ENCODE peak calls at places on chromosomes 7 and 10, in four cellular contexts. One of them, this sample, is unnamed.

GRCh38 chr10:125611756-125612155 is 71.2 kb downstream of the TEX36 start:
- DNase-seq in K562: no peak
- DNase-seq in Panc1: no peak
- DNase-seq in HepG2: no peak
- DNase-seq in this sample: no peak

GRCh38 chr7:73822319-73823173 is 8.2 kb upstream of the CLDN4 start:
- DNase-seq in HepG2: peak
- DNase-seq in Panc1: peak
- DNase-seq in K562: peak
- DNase-seq in this sample: peak

GRCh38 chr7:127588697-127589482 is 679 bp downstream of the ARF5 start:
- DNase-seq in HepG2: peak
- DNase-seq in K562: peak
- DNase-seq in Panc1: no peak
- DNase-seq in this sample: peak

GRCh38 chr7:21947056-21947455 is 1.4 kb upstream of the CDCA7L start:
- DNase-seq in Panc1: no peak
- DNase-seq in K562: no peak
- DNase-seq in HepG2: no peak
- DNase-seq in this sample: no peak

GRCh38 chr7:19117081-19117869 is at the start of gene TWIST1:
- DNase-seq in HepG2: no peak
- DNase-seq in K562: no peak
- DNase-seq in Panc1: no peak
- DNase-seq in this sample: no peak

GRCh38 chr10:77104459-77104980 is 533.1 kb downstream of the KCNMA1 start:
- DNase-seq in HepG2: no peak
- DNase-seq in Panc1: no peak
- DNase-seq in K562: no peak
- DNase-seq in this sample: no peak

GRCh38 chr7:100485514-100485913 is 1.8 kb downstream of the NYAP1 start:
- DNase-seq in HepG2: no peak
- DNase-seq in K562: peak
- DNase-seq in Panc1: no peak
- DNase-seq in this sample: no peak

GRCh38 chr10:128072941-128073615 is 53.1 kb downstream of the MKI67 start:
- DNase-seq in K562: no peak
- DNase-seq in Panc1: no peak
- DNase-seq in HepG2: no peak
- DNase-seq in this sample: no peak

GRCh38 chr7:70557281-70557680 is 574.7 kb upstream of the GALNT17 start:
- DNase-seq in K562: no peak
- DNase-seq in HepG2: no peak
- DNase-seq in Panc1: no peak
- DNase-seq in this sample: no peak

GRCh38 chr7:24617957-24618616 is 44.8 kb downstream of the PALS2 start:
- DNase-seq in K562: no peak
- DNase-seq in Panc1: no peak
- DNase-seq in HepG2: no peak
- DNase-seq in this sample: no peak

GRCh38 chr7:129828989-129829676 is 123.6 kb downstream of the UBE2H start:
- DNase-seq in K562: no peak
- DNase-seq in HepG2: no peak
- DNase-seq in Panc1: no peak
- DNase-seq in this sample: no peak

GRCh38 chr10:43198682-43199005 is 60.4 kb downstream of the CSGALNACT2 start:
- DNase-seq in Panc1: no peak
- DNase-seq in K562: no peak
- DNase-seq in HepG2: no peak
- DNase-seq in this sample: no peak

GRCh38 chr10:3484306-3485187 is 300.5 kb downstream of the KLF6 start:
- DNase-seq in HepG2: no peak
- DNase-seq in K562: no peak
- DNase-seq in Panc1: no peak
- DNase-seq in this sample: no peak

GRCh38 chr7:6375346-6376101 is 72.2 kb downstream of the DAGLB start:
- DNase-seq in K562: no peak
- DNase-seq in HepG2: no peak
- DNase-seq in Panc1: no peak
- DNase-seq in this sample: no peak

GRCh38 chr7:79877874-79878465 is 256.7 kb upstream of the GNAI1 start:
- DNase-seq in HepG2: no peak
- DNase-seq in Panc1: no peak
- DNase-seq in K562: no peak
- DNase-seq in this sample: no peak

GRCh38 chr7:144256112-144256511 is 8.5 kb downstream of the OR2A7 start:
- DNase-seq in K562: no peak
- DNase-seq in Panc1: no peak
- DNase-seq in HepG2: no peak
- DNase-seq in this sample: peak

GRCh38 chr10:93074137-93074596 is 474 bp downstream of the CYP26A1 start:
- DNase-seq in HepG2: no peak
- DNase-seq in Panc1: no peak
- DNase-seq in K562: no peak
- DNase-seq in this sample: no peak

GRCh38 chr10:18618995-18619394 is 32.4 kb downstream of the NSUN6 start:
- DNase-seq in K562: no peak
- DNase-seq in Panc1: no peak
- DNase-seq in HepG2: no peak
- DNase-seq in this sample: no peak

GRCh38 chr7:108246227-108246837 is 116.2 kb upstream of the LAMB4 start:
- DNase-seq in HepG2: peak
- DNase-seq in Panc1: peak
- DNase-seq in K562: peak
- DNase-seq in this sample: peak

GRCh38 chr7:5229451-5230271 is 39.6 kb downstream of the WIPI2 start:
- DNase-seq in Panc1: no peak
- DNase-seq in K562: no peak
- DNase-seq in HepG2: no peak
- DNase-seq in this sample: no peak

GRCh38 chr7:63037242-63037641 is 961.4 kb upstream of the ZNF722 start:
- DNase-seq in K562: no peak
- DNase-seq in Panc1: no peak
- DNase-seq in HepG2: no peak
- DNase-seq in this sample: no peak

GRCh38 chr7:64874114-64874513 is 29.0 kb upstream of the ZNF273 start:
- DNase-seq in Panc1: no peak
- DNase-seq in K562: peak
- DNase-seq in HepG2: no peak
- DNase-seq in this sample: no peak

GRCh38 chr10:22740180-22740579 is 25.8 kb upstream of the PIP4K2A start:
- DNase-seq in Panc1: no peak
- DNase-seq in HepG2: peak
- DNase-seq in K562: no peak
- DNase-seq in this sample: no peak

GRCh38 chr7:13231216-13231615 is 543.8 kb downstream of the ARL4A start:
- DNase-seq in HepG2: no peak
- DNase-seq in Panc1: no peak
- DNase-seq in K562: no peak
- DNase-seq in this sample: no peak

GRCh38 chr7:151608031-151608551 is 88.4 kb upstream of the RHEB start:
- DNase-seq in HepG2: no peak
- DNase-seq in Panc1: no peak
- DNase-seq in K562: no peak
- DNase-seq in this sample: peak

GRCh38 chr7:48182736-48183369 is 11.6 kb downstream of the ABCA13 start:
- DNase-seq in HepG2: no peak
- DNase-seq in Panc1: no peak
- DNase-seq in K562: no peak
- DNase-seq in this sample: no peak

GRCh38 chr7:158541330-158542010 is 46.2 kb downstream of the PTPRN2 start:
- DNase-seq in HepG2: no peak
- DNase-seq in Panc1: no peak
- DNase-seq in K562: peak
- DNase-seq in this sample: no peak

GRCh38 chr10:62075912-62076311 is 174.4 kb downstream of the ARID5B start:
- DNase-seq in HepG2: no peak
- DNase-seq in K562: no peak
- DNase-seq in Panc1: no peak
- DNase-seq in this sample: no peak
- TF ChIP-seq TCF7L2 in HepG2: no peak
- TF ChIP-seq TCF7L2 in K562: no peak
- TF ChIP-seq TCF7L2 in Panc1: no peak
- TF ChIP-seq TCF7L2 in this sample: no peak

DNA sequence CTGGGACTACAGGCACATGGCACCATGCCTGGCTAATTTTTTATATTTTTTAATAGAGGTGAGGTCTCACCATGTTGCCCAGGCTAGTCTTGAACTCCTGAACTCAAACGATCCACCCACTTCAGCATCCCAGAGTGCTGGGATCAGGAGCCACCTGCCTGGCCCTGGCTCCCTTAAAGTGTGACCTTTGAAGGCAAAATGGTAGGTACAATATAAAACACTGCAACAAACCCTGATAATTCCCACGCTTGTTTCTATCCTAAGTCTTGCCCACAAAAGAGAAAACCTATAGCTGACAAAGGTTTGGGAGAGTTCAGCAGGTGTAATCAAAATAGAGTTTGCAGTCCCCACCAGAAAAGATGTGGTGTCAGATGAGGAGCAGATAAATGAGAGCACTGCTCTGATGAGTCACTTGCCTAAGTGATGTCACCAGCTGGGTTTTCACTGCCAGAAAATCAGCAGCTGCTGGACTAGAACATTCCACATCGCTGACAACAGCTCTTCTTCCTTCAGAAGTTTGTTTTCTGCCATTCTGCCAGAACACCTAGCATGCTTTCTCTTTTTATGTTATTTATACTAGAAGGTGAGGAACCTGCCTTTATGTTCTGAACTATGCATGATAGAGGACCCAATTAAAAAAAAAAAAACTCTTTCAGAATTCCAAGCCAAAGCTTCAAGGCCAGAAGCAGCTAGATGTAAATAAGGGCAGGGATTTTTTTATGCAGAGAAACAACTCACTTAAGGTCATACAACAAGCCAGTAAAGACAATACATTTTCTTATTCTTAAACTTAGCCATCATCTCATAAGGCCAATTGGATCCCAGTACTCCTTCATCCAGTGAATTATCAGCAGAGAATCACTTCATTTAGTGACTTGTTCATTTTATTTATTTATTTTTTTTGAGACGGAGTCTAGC is 18.0 kb downstream of the PURB start:
- DNase-seq in Panc1: peak
- DNase-seq in K562: peak
- DNase-seq in HepG2: peak
- DNase-seq in this sample: peak
- TF ChIP-seq TCF7L2 in Panc1: no peak
- TF ChIP-seq TCF7L2 in K562: no peak
- TF ChIP-seq TCF7L2 in HepG2: no peak
- TF ChIP-seq TCF7L2 in this sample: no peak

DNA sequence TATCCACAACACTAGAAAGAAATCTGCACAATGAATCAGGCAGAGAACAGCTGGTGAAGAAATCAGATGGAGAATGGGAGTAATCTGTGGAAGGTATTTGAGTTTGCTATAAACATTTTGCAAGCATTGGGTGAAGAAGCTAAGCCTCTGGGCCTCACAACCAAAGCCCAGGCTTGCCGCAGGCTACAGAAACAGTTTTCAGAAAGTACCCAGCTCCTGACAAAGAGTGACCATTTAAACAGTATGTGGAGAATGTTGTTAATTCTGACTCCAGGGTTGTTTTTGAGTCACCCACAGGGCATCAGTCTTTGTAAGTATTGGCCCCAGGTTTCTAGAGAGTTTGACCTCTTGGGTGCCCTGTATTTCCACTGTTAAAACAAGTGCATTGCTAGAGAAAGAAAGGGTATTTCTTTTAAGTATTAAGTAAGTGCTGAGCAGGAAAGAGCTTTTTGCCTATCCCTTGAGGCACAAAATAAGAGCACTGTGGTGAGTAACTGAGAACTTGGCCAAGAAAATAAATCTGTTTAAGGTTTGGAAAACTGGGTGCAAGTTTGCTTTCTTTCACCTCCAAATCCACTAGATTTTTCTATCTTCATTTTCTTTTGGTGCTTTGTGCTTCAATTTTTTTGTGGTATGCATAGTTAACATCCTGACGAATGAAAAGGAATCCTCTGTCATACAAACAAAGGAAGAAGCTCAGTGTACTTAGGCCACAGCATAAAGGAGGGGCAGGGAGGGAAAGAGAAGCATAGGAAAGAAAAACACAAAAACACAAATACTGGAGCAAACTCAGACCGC is 691.8 kb downstream of the SUGCT start:
- DNase-seq in Panc1: no peak
- DNase-seq in HepG2: peak
- DNase-seq in K562: no peak
- DNase-seq in this sample: no peak
- TF ChIP-seq TCF7L2 in Panc1: no peak
- TF ChIP-seq TCF7L2 in HepG2: no peak
- TF ChIP-seq TCF7L2 in K562: no peak
- TF ChIP-seq TCF7L2 in this sample: no peak

DNA sequence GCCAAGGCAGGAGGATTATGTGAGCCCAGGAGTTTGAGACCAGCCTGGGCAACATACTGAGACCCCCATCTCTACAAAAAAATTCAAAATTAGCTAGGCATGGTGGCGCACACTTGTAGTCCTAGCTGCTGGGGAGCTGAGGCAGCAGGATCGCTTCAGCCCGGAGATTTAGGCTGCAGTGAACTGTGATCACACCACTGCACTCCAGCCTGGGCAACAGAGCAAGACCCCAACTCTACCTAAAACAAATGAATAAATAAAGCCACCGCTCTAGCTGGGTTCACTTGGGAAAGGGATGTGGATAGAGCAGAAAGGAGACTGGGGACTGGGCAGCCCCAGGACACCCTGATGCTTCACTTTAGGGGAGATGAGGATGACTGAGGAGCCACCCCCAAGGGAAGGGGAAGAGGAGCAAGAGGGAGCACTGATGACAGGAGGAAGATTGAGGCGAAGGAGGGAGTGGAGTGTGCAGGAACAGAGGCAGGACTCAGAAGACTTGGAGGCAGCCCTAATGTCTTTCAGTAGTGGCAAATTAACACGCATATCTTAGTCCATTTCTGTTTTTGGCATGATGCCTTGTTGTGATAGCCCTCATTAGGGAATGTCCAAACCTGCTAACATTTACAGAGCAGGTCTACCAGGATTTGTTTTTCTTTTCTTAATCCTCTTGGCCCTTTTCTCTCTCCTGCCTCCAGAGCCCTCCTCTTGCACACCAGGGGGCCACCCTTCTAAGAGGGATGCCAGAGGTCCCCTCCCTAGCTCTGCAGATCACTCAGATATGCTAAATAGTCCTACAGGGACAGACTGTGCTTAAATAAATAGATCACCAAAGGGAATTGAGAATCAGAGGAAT is 88.3 kb downstream of the C10orf105 start:
- DNase-seq in HepG2: no peak
- DNase-seq in K562: peak
- DNase-seq in Panc1: no peak
- DNase-seq in this sample: no peak
- TF ChIP-seq TCF7L2 in HepG2: no peak
- TF ChIP-seq TCF7L2 in K562: no peak
- TF ChIP-seq TCF7L2 in Panc1: no peak
- TF ChIP-seq TCF7L2 in this sample: no peak

GRCh38 chr10:47409171-47409865 is 25.2 kb upstream of the ZNF488 start:
- DNase-seq in Panc1: no peak
- DNase-seq in K562: no peak
- DNase-seq in HepG2: no peak
- DNase-seq in this sample: no peak
- TF ChIP-seq TCF7L2 in Panc1: no peak
- TF ChIP-seq TCF7L2 in K562: no peak
- TF ChIP-seq TCF7L2 in HepG2: no peak
- TF ChIP-seq TCF7L2 in this sample: no peak